ENCODE peak calls at places on chromosomes 11 and 22, in four cellular contexts. L is CD4-positive, CD25-positive, alpha-beta regulatory T cell; C is IMR-90; O is effector memory CD4-positive, alpha-beta T cell. E is an unnamed sample. For H3K27me3 and H3K36me3, the result is how much of the 10 kb centered on the place peaks cover.

GRCh38 chr11:61080526-61080925 is 21.8 kb upstream of the CD5 start:
- DNase-seq in L (peak), C (no peak), O (no peak), E (no peak)

GRCh38 chr22:24097961-24098391 is 83.3 kb upstream of the SUSD2 start:
- DNase-seq in L (no peak), C (no peak), O (no peak), E (no peak)

GRCh38 chr11:93089474-93090102 is 108.2 kb downstream of the SLC36A4 start:
- DNase-seq in L (peak), C (peak), O (no peak), E (no peak)

GRCh38 chr11:108912587-108912986 is 247.7 kb downstream of the DDX10 start:
- DNase-seq in L (no peak), C (peak), O (no peak), E (no peak)

GRCh38 chr11:115706735-115707134 is 202.5 kb upstream of the CADM1 start:
- DNase-seq in L (no peak), C (no peak), O (no peak), E (no peak)

GRCh38 chr22:24333301-24333700 is 62.7 kb downstream of the SPECC1L start:
- DNase-seq in L (no peak), C (peak), O (no peak), E (no peak)

GRCh38 chr11:122772945-122773344 is 65.4 kb upstream of the CRTAM start:
- DNase-seq in L (no peak), C (peak), O (no peak), E (no peak)

GRCh38 chr11:96648991-96649390 is 259.2 kb downstream of the JRKL start:
- DNase-seq in L (no peak), C (no peak), O (no peak), E (no peak)

GRCh38 chr11:2290351-2290841 is 11.3 kb downstream of the C11orf21 start:
- DNase-seq in L (no peak), C (no peak), O (no peak), E (no peak)

GRCh38 chr11:118619444-118620205 is 12.2 kb downstream of the PHLDB1 start:
- DNase-seq in L (no peak), C (peak), O (no peak), E (no peak)

GRCh38 chr11:69731110-69731509 is 27.3 kb upstream of the FGF19 start:
- DNase-seq in L (no peak), C (no peak), O (no peak), E (no peak)

GRCh38 chr22:47294571-47294970 is 532.1 kb downstream of the TBC1D22A start:
- DNase-seq in L (no peak), C (no peak), O (no peak), E (no peak)

GRCh38 chr11:100810146-100810545 is 123.1 kb downstream of the ARHGAP42 start:
- DNase-seq in L (no peak), C (peak), O (no peak), E (no peak)

GRCh38 chr11:33769542-33769941 is 4.8 kb downstream of the FBXO3 start:
- DNase-seq in L (no peak), C (no peak), O (no peak), E (no peak)

DNA sequence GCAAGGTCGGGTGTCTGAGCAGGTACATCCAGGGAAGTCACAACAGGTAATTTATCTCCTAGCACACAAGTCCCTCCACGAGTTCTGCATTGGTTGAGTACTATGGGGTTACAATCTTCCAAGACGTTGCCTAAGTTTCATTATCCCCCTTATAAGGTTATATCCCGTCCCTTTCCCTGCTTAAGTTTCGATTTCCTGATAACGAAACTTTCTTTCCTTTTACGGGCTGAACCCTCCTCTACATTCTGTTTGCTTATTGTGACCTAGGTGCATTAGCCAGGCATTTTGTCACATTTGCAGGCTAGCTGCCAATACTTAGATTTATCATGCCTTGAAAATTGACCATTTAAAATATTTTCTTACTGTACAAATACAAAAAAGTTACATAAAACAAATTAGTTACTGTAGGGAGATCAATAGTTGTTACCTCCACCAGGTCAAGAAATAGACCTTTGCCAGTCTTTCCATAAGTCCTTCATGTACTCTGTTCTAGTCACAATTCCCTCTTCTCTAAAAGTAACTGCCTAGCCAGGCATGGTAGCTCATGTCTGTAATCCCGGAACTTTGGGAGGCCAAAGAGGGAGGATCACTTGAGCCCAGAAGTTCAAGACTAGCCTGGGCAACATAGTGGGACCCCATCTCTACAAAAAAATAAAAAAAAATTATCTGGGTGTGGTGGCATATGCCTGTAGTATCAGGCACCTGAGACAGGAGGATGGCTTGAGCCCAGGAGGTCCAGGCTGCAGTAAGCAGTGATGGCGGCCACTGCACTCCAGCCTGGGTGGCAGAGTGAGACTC is 14.3 kb upstream of the PITPNB start:
- DNase-seq in L (no peak), C (no peak), O (no peak), E (no peak)
- H3K4me3 ChIP-seq in L (no peak), C (no peak), O (no peak), E (no peak)

GRCh38 chr22:50625131-50625567 is 2.8 kb downstream of the ARSA start:
- DNase-seq in L (no peak), C (no peak), O (no peak), E (no peak)
- H3K27me3 ChIP-seq in L (under half), C (under half), O (under half), E (under half)

DNA sequence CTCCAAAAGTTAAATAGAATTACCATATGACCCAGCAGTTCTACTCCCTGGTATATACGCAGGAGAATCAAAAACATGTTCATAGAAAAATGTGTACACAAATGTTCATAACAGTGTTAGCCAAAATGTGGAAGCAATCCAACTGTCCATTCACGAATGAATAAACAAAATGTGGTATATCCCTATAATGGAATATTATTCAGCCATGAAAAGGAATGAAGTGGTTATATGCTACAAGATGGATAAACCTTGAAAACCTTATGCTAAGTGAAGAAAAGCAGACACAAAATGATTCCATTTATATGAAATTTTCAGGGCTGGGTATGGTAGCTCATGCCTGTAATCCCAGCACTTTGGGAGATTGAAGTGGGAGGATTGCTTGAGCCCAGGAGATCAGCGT is 16.1 kb downstream of the POLD4 start:
- DNase-seq in L (no peak), C (no peak), O (no peak), E (no peak)
- H3K36me3 ChIP-seq in L (under half), C (under half), O (under half), E (under half)

DNA sequence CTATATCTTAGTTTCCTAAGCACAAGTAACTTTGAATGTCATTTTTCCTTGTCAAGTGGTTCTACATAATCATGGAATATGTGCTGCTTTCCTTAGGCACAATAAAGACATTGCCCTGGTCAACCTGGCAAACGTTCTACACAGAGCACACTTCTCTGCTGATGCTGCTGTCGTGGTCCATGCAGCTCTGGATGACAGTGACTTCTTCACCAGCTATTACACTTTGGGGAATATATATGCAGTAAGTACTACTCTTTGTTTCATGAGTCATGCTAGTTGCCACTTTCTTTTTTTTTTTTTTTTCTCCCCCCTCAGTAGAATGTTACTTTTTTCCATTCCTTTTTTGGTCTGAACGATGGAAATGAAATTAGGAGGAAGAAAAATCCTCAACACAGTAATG is 38.5 kb downstream of the TTC17 start:
- DNase-seq in L (no peak), C (peak), O (no peak), E (no peak)
- H3K4me3 ChIP-seq in L (no peak), C (no peak), O (no peak), E (no peak)

GRCh38 chr11:125162743-125163142 is 1.8 kb upstream of the PKNOX2 start:
- DNase-seq in L (no peak), C (no peak), O (no peak), E (no peak)
- H3K27me3 ChIP-seq in L (under half), C (under half), O (under half), E (under half)

DNA sequence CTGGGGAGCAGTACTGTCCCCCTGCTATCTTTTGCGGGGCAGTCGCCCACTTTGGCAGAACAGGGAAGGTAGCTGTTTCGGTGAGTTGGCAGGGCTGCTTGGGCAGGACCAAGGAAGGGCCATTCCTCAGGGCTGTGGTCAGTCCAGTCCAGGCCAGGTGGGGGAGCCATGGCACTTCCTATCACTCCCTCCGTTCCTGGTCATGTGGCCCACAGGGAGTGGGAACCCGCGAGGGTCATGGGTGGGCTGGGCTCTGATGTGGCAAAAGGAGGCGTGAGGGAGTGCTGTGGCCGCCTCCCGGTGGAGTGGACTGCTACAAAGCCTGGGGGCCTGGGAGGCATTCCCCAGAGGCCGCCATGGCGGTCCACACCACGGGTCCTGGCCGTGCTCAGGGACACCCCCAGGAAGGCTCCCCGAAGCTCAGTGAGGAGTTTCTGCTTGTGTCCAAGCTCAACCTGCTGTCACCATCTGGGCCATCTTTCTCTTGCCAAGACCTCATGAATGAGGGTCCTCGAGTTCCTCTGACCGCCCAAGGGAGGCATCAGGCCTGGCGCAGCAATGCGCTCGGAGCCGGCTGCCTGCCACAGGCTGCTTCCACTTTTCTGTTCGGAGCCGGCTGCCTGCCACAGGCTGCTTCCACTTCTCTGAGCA is 11.9 kb downstream of the CHID1 start:
- DNase-seq in L (no peak), C (no peak), O (no peak), E (no peak)
- H3K36me3 ChIP-seq in L (under half), C (under half), O (half or more), E (under half)

DNA sequence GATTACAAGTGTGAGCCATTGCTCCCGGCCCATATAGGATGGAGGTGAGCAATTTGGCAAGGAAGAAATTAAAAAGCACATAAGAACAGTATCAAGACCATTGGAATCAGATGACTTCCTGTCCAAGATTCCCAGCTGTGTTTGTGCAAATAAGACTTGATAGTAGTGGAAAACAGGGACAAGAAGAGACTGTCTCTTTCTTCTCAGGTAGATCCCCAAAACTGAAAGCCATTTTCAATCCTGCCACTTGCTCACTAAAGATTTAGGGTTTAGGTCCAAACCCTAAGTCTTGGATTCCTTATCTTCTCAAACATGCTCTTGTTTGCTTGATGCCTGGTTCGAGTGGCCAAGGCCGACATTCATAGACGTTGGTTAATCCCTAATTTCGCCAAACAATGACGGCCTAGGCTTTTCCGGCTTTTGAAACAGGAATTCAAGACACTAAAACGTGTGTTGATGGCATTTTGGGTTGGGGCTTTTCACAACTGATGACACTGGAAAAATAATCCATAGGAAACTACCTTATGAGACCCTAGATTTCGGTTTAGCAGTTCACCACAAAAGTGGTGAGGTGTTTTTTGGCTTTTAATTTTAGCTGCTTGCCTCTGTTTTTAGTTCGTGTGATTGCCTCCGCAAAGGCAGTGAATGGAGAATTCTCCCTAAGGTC is 1.0 kb upstream of the GTPBP1 start:
- DNase-seq in L (peak), C (no peak), O (no peak), E (no peak)
- H3K4me3 ChIP-seq in L (peak), C (peak), O (peak), E (peak)

DNA sequence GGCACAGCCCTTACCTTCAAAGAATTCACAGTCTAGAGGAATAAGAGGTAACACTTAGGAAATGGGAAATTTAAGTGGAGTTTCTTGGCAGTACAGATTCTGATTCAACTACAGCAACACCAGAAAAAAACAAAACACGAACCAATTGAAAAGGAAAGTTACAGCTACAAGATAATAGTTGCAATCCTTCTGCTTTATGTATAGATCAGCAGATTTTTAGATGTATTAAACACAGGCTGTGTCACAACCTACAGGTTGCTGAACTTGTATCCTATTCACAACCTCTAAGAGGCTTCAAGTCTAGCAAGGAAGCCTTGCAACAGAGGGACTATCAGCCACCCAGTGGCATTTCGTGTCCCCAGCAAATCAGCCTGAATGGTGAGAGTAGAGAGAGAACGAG is 43.8 kb upstream of the CHST1 start:
- DNase-seq in L (no peak), C (no peak), O (no peak), E (no peak)
- H3K27me3 ChIP-seq in L (under half), C (under half), O (under half), E (under half)

E was measured in GM06990.